ENCODE peak calls at places on chromosomes 6 and 20, in nine cellular contexts. One of them, this sample, is unnamed.

GRCh38 chr6:13318821-13319220 is 9.5 kb downstream of the TBC1D7 start:
- DNase-seq in A172: no peak
- DNase-seq in left ventricle myocardium inferior: no peak
- DNase-seq in T-helper 2 cell: no peak
- DNase-seq in lung: no peak
- DNase-seq in GM13976: no peak
- DNase-seq in GM19239: no peak
- DNase-seq in stimulated activated CD4-positive, alpha-beta T cell treated with anti-CD3 and anti-CD28 coated beads, TNF-alpha, amount 100 ng/mL, for 48 hours: no peak
- DNase-seq in caudate nucleus: no peak
- DNase-seq in this sample: no peak

GRCh38 chr6:167906899-167907298 is 80.2 kb downstream of the AFDN start:
- DNase-seq in lung: peak
- DNase-seq in A172: no peak
- DNase-seq in left ventricle myocardium inferior: peak
- DNase-seq in stimulated activated CD4-positive, alpha-beta T cell treated with anti-CD3 and anti-CD28 coated beads, TNF-alpha, amount 100 ng/mL, for 48 hours: no peak
- DNase-seq in GM13976: no peak
- DNase-seq in T-helper 2 cell: no peak
- DNase-seq in GM19239: no peak
- DNase-seq in caudate nucleus: no peak
- DNase-seq in this sample: peak

GRCh38 chr6:43303751-43304331 is 4.8 kb downstream of the CRIP3 start:
- DNase-seq in T-helper 2 cell: no peak
- DNase-seq in GM13976: no peak
- DNase-seq in stimulated activated CD4-positive, alpha-beta T cell treated with anti-CD3 and anti-CD28 coated beads, TNF-alpha, amount 100 ng/mL, for 48 hours: no peak
- DNase-seq in A172: no peak
- DNase-seq in caudate nucleus: no peak
- DNase-seq in GM19239: no peak
- DNase-seq in lung: no peak
- DNase-seq in left ventricle myocardium inferior: no peak
- DNase-seq in this sample: no peak

GRCh38 chr20:5058873-5059272 is 57.6 kb upstream of the SLC23A2 start:
- DNase-seq in lung: no peak
- DNase-seq in A172: no peak
- DNase-seq in GM13976: no peak
- DNase-seq in T-helper 2 cell: no peak
- DNase-seq in caudate nucleus: no peak
- DNase-seq in GM19239: no peak
- DNase-seq in stimulated activated CD4-positive, alpha-beta T cell treated with anti-CD3 and anti-CD28 coated beads, TNF-alpha, amount 100 ng/mL, for 48 hours: no peak
- DNase-seq in left ventricle myocardium inferior: no peak
- DNase-seq in this sample: no peak

GRCh38 chr20:52889225-52889624 is 82.9 kb upstream of the TSHZ2 start:
- DNase-seq in left ventricle myocardium inferior: no peak
- DNase-seq in GM13976: no peak
- DNase-seq in lung: no peak
- DNase-seq in T-helper 2 cell: no peak
- DNase-seq in stimulated activated CD4-positive, alpha-beta T cell treated with anti-CD3 and anti-CD28 coated beads, TNF-alpha, amount 100 ng/mL, for 48 hours: no peak
- DNase-seq in GM19239: no peak
- DNase-seq in caudate nucleus: no peak
- DNase-seq in A172: peak
- DNase-seq in this sample: peak

GRCh38 chr6:161138545-161139303 is 135.1 kb downstream of the AGPAT4 start:
- DNase-seq in caudate nucleus: no peak
- DNase-seq in stimulated activated CD4-positive, alpha-beta T cell treated with anti-CD3 and anti-CD28 coated beads, TNF-alpha, amount 100 ng/mL, for 48 hours: no peak
- DNase-seq in GM13976: no peak
- DNase-seq in T-helper 2 cell: no peak
- DNase-seq in A172: no peak
- DNase-seq in left ventricle myocardium inferior: no peak
- DNase-seq in lung: peak
- DNase-seq in GM19239: no peak
- DNase-seq in this sample: no peak

GRCh38 chr6:6724319-6725119 is 136.0 kb downstream of the LY86 start:
- DNase-seq in GM13976: peak
- DNase-seq in lung: peak
- DNase-seq in left ventricle myocardium inferior: peak
- DNase-seq in stimulated activated CD4-positive, alpha-beta T cell treated with anti-CD3 and anti-CD28 coated beads, TNF-alpha, amount 100 ng/mL, for 48 hours: no peak
- DNase-seq in T-helper 2 cell: no peak
- DNase-seq in A172: peak
- DNase-seq in GM19239: no peak
- DNase-seq in caudate nucleus: no peak
- DNase-seq in this sample: peak

GRCh38 chr6:89260310-89260709 is 43.2 kb upstream of the GABRR1 start:
- DNase-seq in GM19239: no peak
- DNase-seq in GM13976: peak
- DNase-seq in T-helper 2 cell: no peak
- DNase-seq in A172: no peak
- DNase-seq in lung: no peak
- DNase-seq in left ventricle myocardium inferior: no peak
- DNase-seq in caudate nucleus: no peak
- DNase-seq in stimulated activated CD4-positive, alpha-beta T cell treated with anti-CD3 and anti-CD28 coated beads, TNF-alpha, amount 100 ng/mL, for 48 hours: no peak
- DNase-seq in this sample: no peak

GRCh38 chr6:35391240-35391968 is 49.0 kb downstream of the PPARD start:
- DNase-seq in caudate nucleus: no peak
- DNase-seq in T-helper 2 cell: peak
- DNase-seq in stimulated activated CD4-positive, alpha-beta T cell treated with anti-CD3 and anti-CD28 coated beads, TNF-alpha, amount 100 ng/mL, for 48 hours: no peak
- DNase-seq in lung: no peak
- DNase-seq in left ventricle myocardium inferior: no peak
- DNase-seq in GM13976: no peak
- DNase-seq in GM19239: no peak
- DNase-seq in A172: peak
- DNase-seq in this sample: peak

GRCh38 chr6:138103876-138104275 is 3.3 kb downstream of the PERP start:
- DNase-seq in T-helper 2 cell: no peak
- DNase-seq in GM19239: no peak
- DNase-seq in A172: no peak
- DNase-seq in caudate nucleus: no peak
- DNase-seq in left ventricle myocardium inferior: no peak
- DNase-seq in stimulated activated CD4-positive, alpha-beta T cell treated with anti-CD3 and anti-CD28 coated beads, TNF-alpha, amount 100 ng/mL, for 48 hours: no peak
- DNase-seq in GM13976: no peak
- DNase-seq in lung: no peak
- DNase-seq in this sample: no peak

GRCh38 chr6:1856381-1856780 is 246.7 kb downstream of the FOXC1 start:
- DNase-seq in lung: no peak
- DNase-seq in caudate nucleus: no peak
- DNase-seq in left ventricle myocardium inferior: no peak
- DNase-seq in stimulated activated CD4-positive, alpha-beta T cell treated with anti-CD3 and anti-CD28 coated beads, TNF-alpha, amount 100 ng/mL, for 48 hours: no peak
- DNase-seq in GM13976: peak
- DNase-seq in A172: peak
- DNase-seq in T-helper 2 cell: no peak
- DNase-seq in GM19239: peak
- DNase-seq in this sample: no peak

GRCh38 chr20:6058684-6059295 is 4.9 kb upstream of the LRRN4 start:
- DNase-seq in GM19239: no peak
- DNase-seq in GM13976: no peak
- DNase-seq in A172: no peak
- DNase-seq in stimulated activated CD4-positive, alpha-beta T cell treated with anti-CD3 and anti-CD28 coated beads, TNF-alpha, amount 100 ng/mL, for 48 hours: no peak
- DNase-seq in lung: peak
- DNase-seq in T-helper 2 cell: no peak
- DNase-seq in caudate nucleus: no peak
- DNase-seq in left ventricle myocardium inferior: no peak
- DNase-seq in this sample: peak

GRCh38 chr20:20463933-20464374 is 96.0 kb downstream of the INSM1 start:
- DNase-seq in T-helper 2 cell: no peak
- DNase-seq in caudate nucleus: no peak
- DNase-seq in GM19239: no peak
- DNase-seq in A172: no peak
- DNase-seq in lung: no peak
- DNase-seq in GM13976: no peak
- DNase-seq in stimulated activated CD4-positive, alpha-beta T cell treated with anti-CD3 and anti-CD28 coated beads, TNF-alpha, amount 100 ng/mL, for 48 hours: no peak
- DNase-seq in left ventricle myocardium inferior: no peak
- DNase-seq in this sample: peak

GRCh38 chr6:161482517-161482903 is 208.6 kb upstream of the AGPAT4 start:
- DNase-seq in GM19239: no peak
- DNase-seq in stimulated activated CD4-positive, alpha-beta T cell treated with anti-CD3 and anti-CD28 coated beads, TNF-alpha, amount 100 ng/mL, for 48 hours: no peak
- DNase-seq in left ventricle myocardium inferior: no peak
- DNase-seq in GM13976: no peak
- DNase-seq in T-helper 2 cell: no peak
- DNase-seq in caudate nucleus: no peak
- DNase-seq in lung: no peak
- DNase-seq in A172: no peak
- DNase-seq in this sample: no peak

GRCh38 chr6:159908940-159909339 is 18.2 kb downstream of the MAS1 start:
- DNase-seq in T-helper 2 cell: no peak
- DNase-seq in stimulated activated CD4-positive, alpha-beta T cell treated with anti-CD3 and anti-CD28 coated beads, TNF-alpha, amount 100 ng/mL, for 48 hours: no peak
- DNase-seq in GM13976: no peak
- DNase-seq in GM19239: no peak
- DNase-seq in A172: no peak
- DNase-seq in caudate nucleus: no peak
- DNase-seq in left ventricle myocardium inferior: no peak
- DNase-seq in lung: no peak
- DNase-seq in this sample: no peak

GRCh38 chr20:62022575-62023139 is 43.0 kb downstream of the TAF4 start:
- DNase-seq in lung: no peak
- DNase-seq in GM19239: no peak
- DNase-seq in GM13976: no peak
- DNase-seq in caudate nucleus: no peak
- DNase-seq in T-helper 2 cell: no peak
- DNase-seq in left ventricle myocardium inferior: no peak
- DNase-seq in A172: no peak
- DNase-seq in stimulated activated CD4-positive, alpha-beta T cell treated with anti-CD3 and anti-CD28 coated beads, TNF-alpha, amount 100 ng/mL, for 48 hours: no peak
- DNase-seq in this sample: no peak

GRCh38 chr20:57648878-57649616 is 28.8 kb upstream of the ZBP1 start:
- DNase-seq in caudate nucleus: no peak
- DNase-seq in T-helper 2 cell: no peak
- DNase-seq in stimulated activated CD4-positive, alpha-beta T cell treated with anti-CD3 and anti-CD28 coated beads, TNF-alpha, amount 100 ng/mL, for 48 hours: no peak
- DNase-seq in left ventricle myocardium inferior: no peak
- DNase-seq in lung: no peak
- DNase-seq in GM13976: peak
- DNase-seq in GM19239: no peak
- DNase-seq in A172: no peak
- DNase-seq in this sample: no peak

GRCh38 chr20:32327087-32327681 is 30.9 kb upstream of the ASXL1 start:
- DNase-seq in GM13976: no peak
- DNase-seq in left ventricle myocardium inferior: no peak
- DNase-seq in T-helper 2 cell: no peak
- DNase-seq in stimulated activated CD4-positive, alpha-beta T cell treated with anti-CD3 and anti-CD28 coated beads, TNF-alpha, amount 100 ng/mL, for 48 hours: no peak
- DNase-seq in GM19239: no peak
- DNase-seq in caudate nucleus: no peak
- DNase-seq in lung: no peak
- DNase-seq in A172: peak
- DNase-seq in this sample: peak

GRCh38 chr6:40960784-40961430 is 78.1 kb downstream of the UNC5CL start:
- DNase-seq in GM19239: no peak
- DNase-seq in A172: peak
- DNase-seq in T-helper 2 cell: no peak
- DNase-seq in left ventricle myocardium inferior: no peak
- DNase-seq in stimulated activated CD4-positive, alpha-beta T cell treated with anti-CD3 and anti-CD28 coated beads, TNF-alpha, amount 100 ng/mL, for 48 hours: no peak
- DNase-seq in caudate nucleus: no peak
- DNase-seq in lung: no peak
- DNase-seq in GM13976: no peak
- DNase-seq in this sample: no peak

GRCh38 chr6:11232968-11233626 is 629 bp upstream of the NEDD9 start:
- DNase-seq in GM13976: no peak
- DNase-seq in caudate nucleus: no peak
- DNase-seq in stimulated activated CD4-positive, alpha-beta T cell treated with anti-CD3 and anti-CD28 coated beads, TNF-alpha, amount 100 ng/mL, for 48 hours: no peak
- DNase-seq in left ventricle myocardium inferior: no peak
- DNase-seq in lung: no peak
- DNase-seq in T-helper 2 cell: no peak
- DNase-seq in GM19239: no peak
- DNase-seq in A172: no peak
- DNase-seq in this sample: no peak

GRCh38 chr20:9409352-9409751 is 105.0 kb upstream of the LAMP5 start:
- DNase-seq in caudate nucleus: no peak
- DNase-seq in T-helper 2 cell: no peak
- DNase-seq in A172: no peak
- DNase-seq in GM13976: no peak
- DNase-seq in left ventricle myocardium inferior: no peak
- DNase-seq in GM19239: no peak
- DNase-seq in lung: no peak
- DNase-seq in stimulated activated CD4-positive, alpha-beta T cell treated with anti-CD3 and anti-CD28 coated beads, TNF-alpha, amount 100 ng/mL, for 48 hours: no peak
- DNase-seq in this sample: peak

GRCh38 chr6:13226071-13226470 is 102.3 kb downstream of the TBC1D7 start:
- DNase-seq in T-helper 2 cell: no peak
- DNase-seq in left ventricle myocardium inferior: no peak
- DNase-seq in lung: no peak
- DNase-seq in GM19239: no peak
- DNase-seq in stimulated activated CD4-positive, alpha-beta T cell treated with anti-CD3 and anti-CD28 coated beads, TNF-alpha, amount 100 ng/mL, for 48 hours: no peak
- DNase-seq in A172: no peak
- DNase-seq in GM13976: no peak
- DNase-seq in caudate nucleus: no peak
- DNase-seq in this sample: no peak

GRCh38 chr6:87287251-87287650 is 35.1 kb upstream of the SMIM8 start:
- DNase-seq in lung: no peak
- DNase-seq in T-helper 2 cell: no peak
- DNase-seq in A172: no peak
- DNase-seq in GM19239: no peak
- DNase-seq in left ventricle myocardium inferior: no peak
- DNase-seq in stimulated activated CD4-positive, alpha-beta T cell treated with anti-CD3 and anti-CD28 coated beads, TNF-alpha, amount 100 ng/mL, for 48 hours: no peak
- DNase-seq in GM13976: no peak
- DNase-seq in caudate nucleus: no peak
- DNase-seq in this sample: no peak

GRCh38 chr6:150241751-150242150 is 98.9 kb downstream of the PPP1R14C start:
- DNase-seq in caudate nucleus: no peak
- DNase-seq in GM13976: peak
- DNase-seq in left ventricle myocardium inferior: no peak
- DNase-seq in stimulated activated CD4-positive, alpha-beta T cell treated with anti-CD3 and anti-CD28 coated beads, TNF-alpha, amount 100 ng/mL, for 48 hours: peak
- DNase-seq in A172: no peak
- DNase-seq in lung: no peak
- DNase-seq in T-helper 2 cell: no peak
- DNase-seq in GM19239: no peak
- DNase-seq in this sample: no peak

GRCh38 chr20:24933266-24933908 is 15.7 kb upstream of the CST7 start:
- DNase-seq in left ventricle myocardium inferior: no peak
- DNase-seq in GM19239: no peak
- DNase-seq in stimulated activated CD4-positive, alpha-beta T cell treated with anti-CD3 and anti-CD28 coated beads, TNF-alpha, amount 100 ng/mL, for 48 hours: no peak
- DNase-seq in caudate nucleus: no peak
- DNase-seq in lung: no peak
- DNase-seq in T-helper 2 cell: no peak
- DNase-seq in GM13976: no peak
- DNase-seq in A172: no peak
- DNase-seq in this sample: no peak

GRCh38 chr6:150937126-150937906 is 71.8 kb downstream of the MTHFD1L start:
- DNase-seq in A172: no peak
- DNase-seq in caudate nucleus: no peak
- DNase-seq in GM13976: no peak
- DNase-seq in GM19239: no peak
- DNase-seq in stimulated activated CD4-positive, alpha-beta T cell treated with anti-CD3 and anti-CD28 coated beads, TNF-alpha, amount 100 ng/mL, for 48 hours: no peak
- DNase-seq in T-helper 2 cell: no peak
- DNase-seq in left ventricle myocardium inferior: peak
- DNase-seq in lung: peak
- DNase-seq in this sample: peak

GRCh38 chr6:167094820-167095637 is 27.9 kb upstream of the CCR6 start:
- DNase-seq in left ventricle myocardium inferior: no peak
- DNase-seq in lung: no peak
- DNase-seq in A172: no peak
- DNase-seq in stimulated activated CD4-positive, alpha-beta T cell treated with anti-CD3 and anti-CD28 coated beads, TNF-alpha, amount 100 ng/mL, for 48 hours: no peak
- DNase-seq in T-helper 2 cell: peak
- DNase-seq in GM13976: peak
- DNase-seq in caudate nucleus: no peak
- DNase-seq in GM19239: peak
- DNase-seq in this sample: no peak

GRCh38 chr6:106084106-106084963 is 1.8 kb upstream of the PRDM1 start:
- DNase-seq in GM19239: no peak
- DNase-seq in caudate nucleus: no peak
- DNase-seq in lung: no peak
- DNase-seq in stimulated activated CD4-positive, alpha-beta T cell treated with anti-CD3 and anti-CD28 coated beads, TNF-alpha, amount 100 ng/mL, for 48 hours: no peak
- DNase-seq in GM13976: peak
- DNase-seq in A172: no peak
- DNase-seq in left ventricle myocardium inferior: no peak
- DNase-seq in T-helper 2 cell: no peak
- DNase-seq in this sample: peak

GRCh38 chr20:41318271-41318649 is 729 bp upstream of the ZHX3 start:
- DNase-seq in lung: no peak
- DNase-seq in caudate nucleus: no peak
- DNase-seq in A172: no peak
- DNase-seq in GM13976: no peak
- DNase-seq in T-helper 2 cell: no peak
- DNase-seq in stimulated activated CD4-positive, alpha-beta T cell treated with anti-CD3 and anti-CD28 coated beads, TNF-alpha, amount 100 ng/mL, for 48 hours: no peak
- DNase-seq in GM19239: no peak
- DNase-seq in left ventricle myocardium inferior: no peak
- DNase-seq in this sample: no peak

GRCh38 chr6:141753180-141753579 is 379.5 kb upstream of the GJE1 start:
- DNase-seq in T-helper 2 cell: no peak
- DNase-seq in A172: no peak
- DNase-seq in GM13976: no peak
- DNase-seq in caudate nucleus: no peak
- DNase-seq in lung: no peak
- DNase-seq in GM19239: no peak
- DNase-seq in left ventricle myocardium inferior: no peak
- DNase-seq in stimulated activated CD4-positive, alpha-beta T cell treated with anti-CD3 and anti-CD28 coated beads, TNF-alpha, amount 100 ng/mL, for 48 hours: no peak
- DNase-seq in this sample: no peak

GRCh38 chr6:158073776-158074175 is 92.1 kb downstream of the SYNJ2 start:
- DNase-seq in stimulated activated CD4-positive, alpha-beta T cell treated with anti-CD3 and anti-CD28 coated beads, TNF-alpha, amount 100 ng/mL, for 48 hours: no peak
- DNase-seq in A172: no peak
- DNase-seq in T-helper 2 cell: no peak
- DNase-seq in GM19239: no peak
- DNase-seq in GM13976: no peak
- DNase-seq in caudate nucleus: no peak
- DNase-seq in left ventricle myocardium inferior: no peak
- DNase-seq in lung: no peak
- DNase-seq in this sample: no peak